ENCODE peak calls at places on chromosomes 6 and 20, in nine cellular contexts. One of them, this sample, is unnamed.
A peak's percentile ranks its signal among the peaks of the same experiment; 100 is the strongest.

GRCh38 chr20:38143646-38144554 is 21.2 kb downstream of the TGM2 start:
- DNase-seq in lower leg skin: no peak
- DNase-seq in esophagus muscularis mucosa: no peak
- DNase-seq in aorta: peak; percentile 91
- DNase-seq in astrocyte of the cerebellum: no peak
- DNase-seq in AG10803: peak; percentile 80
- DNase-seq in heart right ventricle: no peak
- DNase-seq in CD4-positive, alpha-beta memory T cell: no peak
- DNase-seq in lung: no peak
- DNase-seq in this sample: peak; percentile 92

GRCh38 chr20:694496-694895 is 18.9 kb upstream of the SCRT2 start:
- DNase-seq in lower leg skin: no peak
- DNase-seq in esophagus muscularis mucosa: no peak
- DNase-seq in aorta: no peak
- DNase-seq in astrocyte of the cerebellum: no peak
- DNase-seq in AG10803: no peak
- DNase-seq in heart right ventricle: no peak
- DNase-seq in CD4-positive, alpha-beta memory T cell: no peak
- DNase-seq in lung: no peak
- DNase-seq in this sample: no peak

GRCh38 chr6:144064402-144064830 is 31.0 kb downstream of the SF3B5 start:
- DNase-seq in lower leg skin: peak; percentile 90
- DNase-seq in esophagus muscularis mucosa: no peak
- DNase-seq in aorta: peak; percentile 84
- DNase-seq in astrocyte of the cerebellum: no peak
- DNase-seq in AG10803: no peak
- DNase-seq in heart right ventricle: peak; percentile 30
- DNase-seq in CD4-positive, alpha-beta memory T cell: peak; percentile 47
- DNase-seq in lung: peak; percentile 42
- DNase-seq in this sample: peak; percentile 13

GRCh38 chr6:54191460-54191859 is 80.2 kb downstream of the MLIP start:
- DNase-seq in lower leg skin: no peak
- DNase-seq in esophagus muscularis mucosa: no peak
- DNase-seq in aorta: no peak
- DNase-seq in astrocyte of the cerebellum: peak; percentile 19
- DNase-seq in AG10803: peak; percentile 25
- DNase-seq in heart right ventricle: no peak
- DNase-seq in CD4-positive, alpha-beta memory T cell: no peak
- DNase-seq in lung: no peak
- DNase-seq in this sample: peak; percentile 1

GRCh38 chr6:34667481-34668238 is 28.9 kb downstream of the ILRUN start:
- DNase-seq in lower leg skin: no peak
- DNase-seq in esophagus muscularis mucosa: no peak
- DNase-seq in aorta: no peak
- DNase-seq in astrocyte of the cerebellum: no peak
- DNase-seq in AG10803: no peak
- DNase-seq in heart right ventricle: no peak
- DNase-seq in CD4-positive, alpha-beta memory T cell: no peak
- DNase-seq in lung: no peak
- DNase-seq in this sample: peak; percentile 35

GRCh38 chr6:65448806-65449397 is 258.1 kb downstream of the EYS start:
- DNase-seq in lower leg skin: no peak
- DNase-seq in esophagus muscularis mucosa: no peak
- DNase-seq in aorta: no peak
- DNase-seq in astrocyte of the cerebellum: no peak
- DNase-seq in AG10803: no peak
- DNase-seq in heart right ventricle: no peak
- DNase-seq in CD4-positive, alpha-beta memory T cell: no peak
- DNase-seq in lung: no peak
- DNase-seq in this sample: no peak

GRCh38 chr6:34447915-34448314 is 18.0 kb upstream of the PACSIN1 start:
- DNase-seq in lower leg skin: no peak
- DNase-seq in esophagus muscularis mucosa: no peak
- DNase-seq in aorta: no peak
- DNase-seq in astrocyte of the cerebellum: no peak
- DNase-seq in AG10803: no peak
- DNase-seq in heart right ventricle: no peak
- DNase-seq in CD4-positive, alpha-beta memory T cell: no peak
- DNase-seq in lung: no peak
- DNase-seq in this sample: no peak

GRCh38 chr6:2614842-2615241 is 135.9 kb downstream of the MYLK4 start:
- DNase-seq in lower leg skin: no peak
- DNase-seq in esophagus muscularis mucosa: no peak
- DNase-seq in aorta: no peak
- DNase-seq in astrocyte of the cerebellum: no peak
- DNase-seq in AG10803: no peak
- DNase-seq in heart right ventricle: no peak
- DNase-seq in CD4-positive, alpha-beta memory T cell: no peak
- DNase-seq in lung: no peak
- DNase-seq in this sample: no peak

GRCh38 chr20:42024653-42025052 is 406.5 kb upstream of the CHD6 start:
- DNase-seq in lower leg skin: no peak
- DNase-seq in esophagus muscularis mucosa: peak; percentile 42
- DNase-seq in aorta: no peak
- DNase-seq in astrocyte of the cerebellum: no peak
- DNase-seq in AG10803: no peak
- DNase-seq in heart right ventricle: no peak
- DNase-seq in CD4-positive, alpha-beta memory T cell: no peak
- DNase-seq in lung: no peak
- DNase-seq in this sample: no peak

GRCh38 chr6:71294121-71294523 is 5.5 kb downstream of the OGFRL1 start:
- DNase-seq in lower leg skin: no peak
- DNase-seq in esophagus muscularis mucosa: no peak
- DNase-seq in aorta: no peak
- DNase-seq in astrocyte of the cerebellum: peak; percentile 99
- DNase-seq in AG10803: peak; percentile 97
- DNase-seq in heart right ventricle: no peak
- DNase-seq in CD4-positive, alpha-beta memory T cell: no peak
- DNase-seq in lung: peak; percentile 45
- DNase-seq in this sample: peak; percentile 94

GRCh38 chr6:88165087-88165876 is 865 bp downstream of the CNR1 start:
- DNase-seq in lower leg skin: no peak
- DNase-seq in esophagus muscularis mucosa: no peak
- DNase-seq in aorta: no peak
- DNase-seq in astrocyte of the cerebellum: no peak
- DNase-seq in AG10803: no peak
- DNase-seq in heart right ventricle: no peak
- DNase-seq in CD4-positive, alpha-beta memory T cell: no peak
- DNase-seq in lung: no peak
- DNase-seq in this sample: peak; percentile 10

GRCh38 chr20:43916875-43917371 is 2.3 kb downstream of the TOX2 start:
- DNase-seq in lower leg skin: no peak
- DNase-seq in esophagus muscularis mucosa: no peak
- DNase-seq in aorta: no peak
- DNase-seq in astrocyte of the cerebellum: no peak
- DNase-seq in AG10803: no peak
- DNase-seq in heart right ventricle: no peak
- DNase-seq in CD4-positive, alpha-beta memory T cell: no peak
- DNase-seq in lung: no peak
- DNase-seq in this sample: no peak

GRCh38 chr6:131807644-131808459 is at the start of gene ENPP1:
- DNase-seq in lower leg skin: peak; percentile 93
- DNase-seq in esophagus muscularis mucosa: no peak
- DNase-seq in aorta: peak; percentile 93
- DNase-seq in astrocyte of the cerebellum: no peak
- DNase-seq in AG10803: peak; percentile 80
- DNase-seq in heart right ventricle: peak; percentile 80
- DNase-seq in CD4-positive, alpha-beta memory T cell: peak; percentile 34
- DNase-seq in lung: peak; percentile 64
- DNase-seq in this sample: peak; percentile 71

GRCh38 chr6:148203970-148204369 is 138.7 kb upstream of the SASH1 start:
- DNase-seq in lower leg skin: no peak
- DNase-seq in esophagus muscularis mucosa: no peak
- DNase-seq in aorta: no peak
- DNase-seq in astrocyte of the cerebellum: peak; percentile 67
- DNase-seq in AG10803: peak; percentile 68
- DNase-seq in heart right ventricle: no peak
- DNase-seq in CD4-positive, alpha-beta memory T cell: peak; percentile 82
- DNase-seq in lung: no peak
- DNase-seq in this sample: no peak

GRCh38 chr6:2791124-2792050 is 26.2 kb downstream of the WRNIP1 start:
- DNase-seq in lower leg skin: no peak
- DNase-seq in esophagus muscularis mucosa: no peak
- DNase-seq in aorta: no peak
- DNase-seq in astrocyte of the cerebellum: peak; percentile 49
- DNase-seq in AG10803: peak; percentile 91
- DNase-seq in heart right ventricle: peak; percentile 38
- DNase-seq in CD4-positive, alpha-beta memory T cell: peak; percentile 57
- DNase-seq in lung: peak; percentile 68
- DNase-seq in this sample: peak; percentile 85

GRCh38 chr6:15399651-15400470 is 154.0 kb downstream of the JARID2 start:
- DNase-seq in lower leg skin: peak; percentile 92
- DNase-seq in esophagus muscularis mucosa: peak; percentile 94
- DNase-seq in aorta: no peak
- DNase-seq in astrocyte of the cerebellum: peak; percentile 79
- DNase-seq in AG10803: peak; percentile 79
- DNase-seq in heart right ventricle: peak; percentile 67
- DNase-seq in CD4-positive, alpha-beta memory T cell: no peak
- DNase-seq in lung: peak; percentile 66
- DNase-seq in this sample: peak; percentile 70
- H3K4me3 ChIP-seq in lower leg skin: no peak overlapping the region
- H3K4me3 ChIP-seq in esophagus muscularis mucosa: peak overlapping the region; percentile 46
- H3K4me3 ChIP-seq in aorta: peak overlapping the region; percentile 5
- H3K4me3 ChIP-seq in astrocyte of the cerebellum: peak overlapping the region; percentile 30
- H3K4me3 ChIP-seq in AG10803: peak overlapping the region; percentile 37
- H3K4me3 ChIP-seq in heart right ventricle: peak overlapping the region; percentile 53
- H3K4me3 ChIP-seq in CD4-positive, alpha-beta memory T cell: no peak overlapping the region
- H3K4me3 ChIP-seq in lung: no peak overlapping the region
- H3K4me3 ChIP-seq in this sample: peak overlapping the region; percentile 40

DNA sequence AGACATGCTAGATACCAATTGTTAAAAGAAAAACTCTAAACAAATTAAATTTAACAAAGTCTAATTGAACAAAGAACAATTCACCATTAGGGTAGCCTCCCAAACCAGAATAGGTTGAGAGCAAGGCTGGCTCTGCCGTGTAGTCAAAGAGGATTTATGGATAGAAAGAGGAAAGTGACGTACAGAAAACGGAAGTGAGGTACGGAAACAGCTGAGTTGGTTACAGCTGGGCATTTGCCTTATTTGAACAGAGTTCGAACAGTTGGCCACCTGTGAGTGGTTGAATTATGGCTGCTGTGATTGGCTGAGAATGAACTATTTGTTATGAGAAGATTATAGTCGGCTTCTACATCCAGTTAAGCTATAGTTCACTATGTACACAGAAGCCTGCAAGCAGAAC is 18.5 kb upstream of the ISM1 start:
- DNase-seq in lower leg skin: no peak
- DNase-seq in esophagus muscularis mucosa: no peak
- DNase-seq in aorta: no peak
- DNase-seq in astrocyte of the cerebellum: no peak
- DNase-seq in AG10803: no peak
- DNase-seq in heart right ventricle: no peak
- DNase-seq in CD4-positive, alpha-beta memory T cell: no peak
- DNase-seq in lung: no peak
- DNase-seq in this sample: no peak
- H3K4me3 ChIP-seq in lower leg skin: no peak overlapping the region
- H3K4me3 ChIP-seq in esophagus muscularis mucosa: no peak overlapping the region
- H3K4me3 ChIP-seq in aorta: no peak overlapping the region
- H3K4me3 ChIP-seq in astrocyte of the cerebellum: no peak overlapping the region
- H3K4me3 ChIP-seq in AG10803: no peak overlapping the region
- H3K4me3 ChIP-seq in heart right ventricle: no peak overlapping the region
- H3K4me3 ChIP-seq in CD4-positive, alpha-beta memory T cell: no peak overlapping the region
- H3K4me3 ChIP-seq in lung: no peak overlapping the region
- H3K4me3 ChIP-seq in this sample: no peak overlapping the region

GRCh38 chr20:56750430-56750829 is 121.3 kb downstream of the TFAP2C start:
- DNase-seq in lower leg skin: no peak
- DNase-seq in esophagus muscularis mucosa: no peak
- DNase-seq in aorta: peak; percentile 65
- DNase-seq in astrocyte of the cerebellum: no peak
- DNase-seq in AG10803: no peak
- DNase-seq in heart right ventricle: no peak
- DNase-seq in CD4-positive, alpha-beta memory T cell: no peak
- DNase-seq in lung: no peak
- DNase-seq in this sample: no peak

GRCh38 chr20:56755201-56755600 is 126.1 kb downstream of the TFAP2C start:
- DNase-seq in lower leg skin: no peak
- DNase-seq in esophagus muscularis mucosa: no peak
- DNase-seq in aorta: no peak
- DNase-seq in astrocyte of the cerebellum: no peak
- DNase-seq in AG10803: peak; percentile 54
- DNase-seq in heart right ventricle: no peak
- DNase-seq in CD4-positive, alpha-beta memory T cell: no peak
- DNase-seq in lung: no peak
- DNase-seq in this sample: no peak

GRCh38 chr20:56748476-56749377 is 119.6 kb downstream of the TFAP2C start:
- DNase-seq in lower leg skin: no peak
- DNase-seq in esophagus muscularis mucosa: no peak
- DNase-seq in aorta: peak; percentile 5
- DNase-seq in astrocyte of the cerebellum: no peak
- DNase-seq in AG10803: no peak
- DNase-seq in heart right ventricle: no peak
- DNase-seq in CD4-positive, alpha-beta memory T cell: no peak
- DNase-seq in lung: no peak
- DNase-seq in this sample: no peak

GRCh38 chr20:56752274-56752673 is 123.2 kb downstream of the TFAP2C start:
- DNase-seq in lower leg skin: no peak
- DNase-seq in esophagus muscularis mucosa: no peak
- DNase-seq in aorta: no peak
- DNase-seq in astrocyte of the cerebellum: no peak
- DNase-seq in AG10803: peak; percentile 39
- DNase-seq in heart right ventricle: no peak
- DNase-seq in CD4-positive, alpha-beta memory T cell: no peak
- DNase-seq in lung: no peak
- DNase-seq in this sample: peak; percentile 21
- H3K4me3 ChIP-seq in lower leg skin: no peak overlapping the region
- H3K4me3 ChIP-seq in esophagus muscularis mucosa: no peak overlapping the region
- H3K4me3 ChIP-seq in aorta: no peak overlapping the region
- H3K4me3 ChIP-seq in astrocyte of the cerebellum: no peak overlapping the region
- H3K4me3 ChIP-seq in AG10803: no peak overlapping the region
- H3K4me3 ChIP-seq in heart right ventricle: no peak overlapping the region
- H3K4me3 ChIP-seq in CD4-positive, alpha-beta memory T cell: no peak overlapping the region
- H3K4me3 ChIP-seq in lung: no peak overlapping the region
- H3K4me3 ChIP-seq in this sample: no peak overlapping the region

DNA sequence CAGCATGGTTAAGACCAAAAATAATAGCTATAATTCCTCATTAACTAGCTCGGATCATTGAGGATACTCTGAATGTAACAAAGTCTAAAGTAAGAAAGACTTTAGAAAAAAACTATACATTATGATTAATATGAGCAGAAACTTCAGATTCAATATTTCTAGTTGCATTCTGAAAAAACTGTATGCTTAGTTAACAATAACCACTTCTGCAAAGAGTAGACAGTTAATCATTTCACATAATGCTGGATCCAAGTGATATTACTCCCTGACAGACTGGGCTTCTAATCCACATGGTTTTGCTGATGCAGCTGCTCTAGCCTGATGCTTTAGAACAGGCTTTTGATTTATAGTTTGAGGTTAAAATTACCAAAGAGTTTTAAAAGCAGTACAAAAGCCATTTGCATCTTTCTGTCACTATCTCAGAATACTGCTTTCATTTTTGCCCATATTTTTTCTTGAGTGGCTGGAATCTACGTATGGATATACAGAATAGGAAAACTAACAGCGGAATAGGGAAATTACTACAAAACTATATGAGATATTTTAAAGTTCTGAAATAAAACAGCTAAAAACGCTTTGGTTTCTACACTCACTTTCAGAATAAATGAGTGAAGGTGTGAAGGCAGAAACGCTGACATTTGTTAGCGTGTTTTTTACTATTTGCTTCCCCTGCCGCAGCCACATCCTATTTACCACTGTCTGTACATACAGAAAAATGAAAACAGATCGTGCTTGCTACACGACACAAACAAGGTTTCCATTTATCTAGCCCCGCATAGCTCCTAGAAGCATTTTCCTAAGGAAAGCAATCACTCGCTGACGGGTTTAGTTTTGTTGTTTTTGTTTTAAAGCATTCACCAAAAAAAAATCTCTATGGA is 61.8 kb downstream of the METTL24 start:
- DNase-seq in lower leg skin: no peak
- DNase-seq in esophagus muscularis mucosa: no peak
- DNase-seq in aorta: no peak
- DNase-seq in astrocyte of the cerebellum: no peak
- DNase-seq in AG10803: no peak
- DNase-seq in heart right ventricle: no peak
- DNase-seq in CD4-positive, alpha-beta memory T cell: peak; percentile 2
- DNase-seq in lung: no peak
- DNase-seq in this sample: no peak
- H3K4me3 ChIP-seq in lower leg skin: no peak overlapping the region
- H3K4me3 ChIP-seq in esophagus muscularis mucosa: peak overlapping the region; percentile 5
- H3K4me3 ChIP-seq in aorta: no peak overlapping the region
- H3K4me3 ChIP-seq in astrocyte of the cerebellum: no peak overlapping the region
- H3K4me3 ChIP-seq in AG10803: peak overlapping the region; percentile 33
- H3K4me3 ChIP-seq in heart right ventricle: no peak overlapping the region
- H3K4me3 ChIP-seq in CD4-positive, alpha-beta memory T cell: no peak overlapping the region
- H3K4me3 ChIP-seq in lung: no peak overlapping the region
- H3K4me3 ChIP-seq in this sample: peak overlapping the region; percentile 5